ENCODE peak calls at places on chromosomes 7 and 10, in six cellular contexts. R, H, P, L, M and T are unnamed samples.

GRCh38 chr7:44735403-44736165 is 13.1 kb upstream of the ZMIZ2 start:
- DNase-seq in H (peak; percentile 78), P (peak; percentile 89), M (no peak), L (peak; percentile 30), R (peak; percentile 99), T (no peak)

GRCh38 chr7:135661311-135662122 is 797 bp upstream of the STMP1 start:
- DNase-seq in L (peak; percentile 25), M (no peak), P (no peak), R (no peak), H (no peak), T (no peak)

GRCh38 chr7:100812729-100813128 is 14.6 kb downstream of the EPHB4 start:
- DNase-seq in L (no peak), R (no peak), P (no peak), H (no peak), M (no peak), T (no peak)

GRCh38 chr7:46633816-46634215 is 712.7 kb upstream of the IGFBP3 start:
- DNase-seq in R (peak; percentile 7), H (no peak), M (no peak), L (no peak), P (no peak), T (no peak)

GRCh38 chr10:79234391-79235318 is 112.6 kb upstream of the PPIF start:
- DNase-seq in L (no peak), M (no peak), H (no peak), R (peak; percentile 63), P (no peak), T (no peak)

GRCh38 chr7:50962962-50963374 is 180.3 kb upstream of the GRB10 start:
- DNase-seq in L (peak; percentile 41), H (no peak), P (peak; percentile 83), M (peak; percentile 57), R (no peak), T (peak; percentile 28)

GRCh38 chr10:46787321-46787615 is 124.0 kb upstream of the PTPN20 start:
- DNase-seq in L (peak; percentile 24), H (no peak), M (peak; percentile 3), R (peak; percentile 56), P (peak; percentile 46), T (peak; percentile 1)

GRCh38 chr10:96319754-96320514 is 15.7 kb downstream of the DNTT start:
- DNase-seq in M (no peak), H (no peak), L (no peak), P (peak; percentile 13), R (no peak), T (no peak)

GRCh38 chr7:38317457-38318037 is 44.1 kb upstream of the TARP start:
- DNase-seq in M (no peak), P (no peak), L (no peak), H (no peak), R (no peak), T (no peak)

GRCh38 chr10:129766611-129767550 is 197.2 kb downstream of the EBF3 start:
- DNase-seq in L (no peak), R (no peak), H (no peak), M (no peak), P (no peak), T (no peak)

GRCh38 chr7:135206887-135207738 is 4.2 kb downstream of the WDR91 start:
- DNase-seq in M (no peak), P (no peak), R (no peak), H (peak; percentile 72), L (no peak), T (no peak)

GRCh38 chr7:117445206-117445605 is 17.9 kb upstream of the ASZ1 start:
- DNase-seq in H (no peak), R (peak; percentile 34), P (no peak), L (no peak), M (no peak), T (no peak)

GRCh38 chr10:32256613-32257437 is 90.1 kb downstream of the EPC1 start:
- DNase-seq in R (peak; percentile 37), P (peak; percentile 47), L (peak; percentile 40), H (peak; percentile 46), M (peak; percentile 57), T (peak; percentile 44)

GRCh38 chr10:62185914-62186692 is 82.5 kb downstream of the RTKN2 start:
- DNase-seq in L (no peak), P (no peak), R (no peak), M (no peak), H (no peak), T (no peak)

GRCh38 chr7:158948376-158948775 is 92.0 kb downstream of the DYNC2I1 start:
- DNase-seq in L (no peak), H (no peak), P (no peak), R (no peak), M (no peak), T (no peak)

DNA sequence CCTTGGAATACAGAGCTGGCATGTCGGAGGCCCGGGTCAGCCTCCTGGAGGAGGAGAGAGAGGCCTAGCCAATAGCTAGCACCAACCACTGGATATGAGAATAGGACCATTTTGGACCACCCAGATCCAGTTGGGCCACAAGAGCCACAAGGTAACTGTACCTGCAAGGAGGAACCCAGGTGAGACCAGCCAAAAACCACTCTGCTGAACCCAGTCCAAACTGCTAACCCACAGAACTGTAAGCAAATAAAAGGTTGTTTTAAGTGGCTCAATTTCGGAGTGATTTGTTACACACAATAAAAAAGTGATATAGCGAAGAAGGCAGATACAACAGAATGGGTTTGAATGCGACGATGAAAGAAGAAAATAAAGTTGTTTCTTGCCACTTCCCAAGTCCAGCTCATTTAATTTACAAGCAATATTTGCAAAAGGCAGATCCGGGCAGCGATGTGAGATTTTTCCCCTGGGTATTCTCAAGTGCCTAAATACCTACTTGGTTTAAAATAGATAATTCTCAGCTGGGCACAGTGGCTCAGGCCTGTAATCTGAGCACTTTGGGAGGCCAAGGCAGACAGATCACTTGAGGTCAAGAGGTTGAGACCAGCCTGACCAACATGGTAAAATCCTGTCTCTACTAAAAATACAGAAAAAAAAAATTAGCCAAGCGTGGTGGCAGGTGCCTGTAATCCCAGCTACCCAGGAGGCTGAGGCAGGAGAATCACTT is 23.1 kb downstream of the ZNF467 start:
- DNase-seq in P (no peak), H (no peak), M (no peak), L (no peak), R (no peak), T (no peak)
- TF ChIP-seq BHLHE40 in P (no peak), H (no peak), M (no peak), L (no peak), R (no peak), T (no peak)

GRCh38 chr10:73773152-73773879 is 8.5 kb upstream of the CHCHD1 start:
- DNase-seq in P (no peak), M (no peak), R (peak; percentile 13), H (no peak), L (no peak), T (no peak)

GRCh38 chr10:73772280-73773151 is 9.3 kb upstream of the CHCHD1 start:
- DNase-seq in H (peak; percentile 48), R (peak; percentile 83), M (peak; percentile 93), P (peak; percentile 79), L (peak; percentile 41), T (peak; percentile 63)

GRCh38 chr10:73771722-73772279 is 10.0 kb upstream of the CHCHD1 start:
- DNase-seq in L (peak; percentile 27), H (no peak), M (peak; percentile 42), R (peak; percentile 73), P (peak; percentile 82), T (peak; percentile 75)

GRCh38 chr10:73769396-73769795 is 12.5 kb upstream of the CHCHD1 start:
- DNase-seq in H (no peak), L (no peak), P (no peak), R (no peak), M (no peak), T (no peak)

GRCh38 chr10:73768881-73769280 is 13.0 kb upstream of the CHCHD1 start:
- DNase-seq in P (no peak), R (no peak), L (no peak), H (no peak), M (no peak), T (no peak)
- TF ChIP-seq BHLHE40 in P (no peak), R (no peak), L (no peak), H (no peak), M (no peak), T (no peak)

DNA sequence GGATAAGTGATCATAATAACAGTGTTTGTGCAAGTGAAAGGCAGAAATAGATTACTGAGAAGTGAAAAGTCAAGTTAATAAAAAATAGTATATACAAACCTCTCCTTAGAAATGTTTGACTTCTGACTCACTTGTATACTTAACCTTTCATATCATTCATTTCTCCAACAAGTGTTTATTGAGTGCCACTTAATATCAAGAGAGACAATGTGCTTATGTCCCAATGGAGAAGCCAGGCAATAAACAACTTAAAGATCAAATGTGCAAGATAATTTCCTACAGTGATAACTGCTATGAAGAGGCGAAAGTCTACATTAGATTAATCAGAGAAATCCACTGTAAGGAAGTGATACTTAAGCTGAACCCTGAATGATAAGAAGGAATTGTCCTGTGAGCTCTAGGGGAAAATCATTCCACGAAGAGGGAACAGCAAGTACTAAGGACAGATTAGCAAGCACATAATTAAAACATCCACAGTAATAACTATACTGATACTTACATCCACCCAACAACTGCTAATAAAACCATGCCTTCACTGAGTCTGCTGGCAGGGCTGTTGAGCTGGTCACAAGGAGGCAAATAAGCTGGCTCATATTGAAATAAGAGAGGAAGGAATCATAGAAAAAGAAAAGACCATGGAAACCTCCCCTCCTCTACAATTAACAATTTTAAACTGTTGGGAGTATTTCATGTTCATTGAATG is 203.5 kb downstream of the CTNNA3 start:
- DNase-seq in H (no peak), L (no peak), M (no peak), R (peak; percentile 1), P (peak; percentile 34), T (no peak)
- TF ChIP-seq BHLHE40 in H (no peak), L (no peak), M (no peak), R (no peak), P (no peak), T (no peak)

DNA sequence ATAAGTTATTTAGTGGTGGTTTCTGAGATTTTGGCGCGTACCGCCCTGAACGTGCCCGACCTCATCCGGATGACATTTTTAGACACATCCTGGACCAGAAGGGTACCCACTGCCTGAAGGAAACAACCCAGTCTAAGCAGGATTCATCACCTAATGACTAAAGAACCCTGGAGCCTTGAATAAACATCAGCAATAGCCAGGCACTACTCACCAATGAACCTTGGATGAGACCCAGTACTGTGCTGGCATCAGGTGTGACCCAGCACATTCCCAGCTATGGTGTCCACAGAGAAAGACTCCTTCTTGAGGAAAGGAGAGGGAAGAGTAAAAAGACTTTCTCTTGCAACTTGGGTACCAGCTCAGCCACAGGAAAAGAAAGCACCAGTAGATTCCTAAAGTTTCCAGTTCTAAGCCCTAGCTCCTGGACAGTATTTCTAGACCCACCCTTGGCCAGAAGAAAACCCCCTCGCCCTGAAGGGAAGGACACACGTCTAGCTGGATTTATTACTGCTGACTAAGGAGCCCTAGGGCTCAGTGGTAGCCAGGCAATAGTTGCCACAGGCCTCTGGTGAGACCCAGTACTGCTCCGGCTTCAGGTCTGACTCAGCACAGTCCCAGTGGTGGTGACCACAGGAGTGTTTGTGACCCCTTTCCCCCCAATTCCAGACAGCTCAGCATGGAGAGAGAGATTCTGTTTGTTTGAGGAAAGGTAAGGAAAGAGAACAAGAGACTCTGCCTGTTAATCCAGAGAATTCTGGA is 32.5 kb downstream of the ZNF277 start:
- DNase-seq in H (no peak), M (no peak), L (peak; percentile 8), P (peak; percentile 62), R (peak; percentile 41), T (no peak)
- TF ChIP-seq BHLHE40 in H (no peak), M (no peak), L (no peak), P (no peak), R (no peak), T (no peak)

DNA sequence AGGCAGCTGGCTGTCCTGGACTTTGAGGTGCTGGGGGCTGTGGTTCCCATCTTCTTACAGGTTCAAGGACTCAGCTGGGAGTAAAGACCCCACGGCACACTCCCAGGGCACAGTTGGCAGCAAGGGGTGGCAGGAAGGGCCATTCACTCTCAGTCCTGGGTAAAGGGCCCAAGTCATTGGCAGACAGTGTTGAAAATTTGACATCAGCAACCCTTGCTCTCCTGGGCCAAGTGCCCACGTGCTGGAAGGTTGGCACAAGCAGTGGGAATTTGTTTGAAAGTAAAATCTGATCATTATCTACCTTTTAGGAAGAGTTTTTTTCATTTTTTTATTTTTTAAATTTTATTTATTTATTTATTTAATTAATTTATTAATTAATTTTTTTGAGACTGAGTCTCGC is 241.6 kb upstream of the MKI67 start:
- DNase-seq in R (no peak), M (no peak), H (no peak), P (no peak), L (no peak), T (no peak)
- TF ChIP-seq BHLHE40 in R (no peak), M (no peak), H (no peak), P (no peak), L (no peak), T (no peak)